ENCODE peak calls at places on chromosome 22, in five cellular contexts. X is lower lobe of right lung, L is dorsolateral prefrontal cortex, F is AG09309, N is body of pancreas. W is an unnamed sample.

GRCh38 chr22:32206774-32207758 is 2.2 kb upstream of the RFPL2 start:
- DNase-seq in X (no peak), L (no peak), F (no peak), N (no peak), W (no peak)

GRCh38 chr22:19875531-19876313 is 21.0 kb upstream of the GNB1L start:
- DNase-seq in X (peak), L (no peak), F (no peak), N (peak), W (peak)

GRCh38 chr22:43882122-43882767 is 9.6 kb downstream of the PNPLA5 start:
- DNase-seq in X (no peak), L (no peak), F (no peak), N (no peak), W (no peak)

GRCh38 chr22:49322861-49323622 is 504.6 kb downstream of the BRD1 start:
- DNase-seq in X (peak), L (no peak), F (no peak), N (no peak), W (no peak)

GRCh38 chr22:23969071-23969470 is 2.4 kb downstream of the DDTL start:
- DNase-seq in X (no peak), L (no peak), F (no peak), N (no peak), W (no peak)

GRCh38 chr22:44577391-44578114 is 79.5 kb upstream of the RTL6 start:
- DNase-seq in X (peak), L (no peak), F (no peak), N (peak), W (no peak)

GRCh38 chr22:23763579-23764331 is 965 bp downstream of the C22orf15 start:
- DNase-seq in X (peak), L (no peak), F (no peak), N (no peak), W (no peak)

GRCh38 chr22:19638282-19639015 is 75.9 kb upstream of the SEPTIN5 start:
- DNase-seq in X (no peak), L (no peak), F (no peak), N (no peak), W (no peak)

GRCh38 chr22:47299211-47299878 is 536.9 kb downstream of the TBC1D22A start:
- DNase-seq in X (no peak), L (no peak), F (no peak), N (no peak), W (no peak)

GRCh38 chr22:19867617-19868016 is 12.9 kb upstream of the GNB1L start:
- DNase-seq in X (peak), L (no peak), F (no peak), N (no peak), W (no peak)

GRCh38 chr22:32204211-32204855 is 540 bp downstream of the RFPL2 start:
- DNase-seq in X (no peak), L (peak), F (no peak), N (no peak), W (no peak)

GRCh38 chr22:48391171-48391711 is 1436.4 kb downstream of the BRD1 start:
- DNase-seq in X (no peak), L (no peak), F (no peak), N (no peak), W (no peak)

GRCh38 chr22:24695958-24696511 is 78.5 kb downstream of the PIWIL3 start:
- DNase-seq in X (peak), L (no peak), F (no peak), N (no peak), W (no peak)

DNA sequence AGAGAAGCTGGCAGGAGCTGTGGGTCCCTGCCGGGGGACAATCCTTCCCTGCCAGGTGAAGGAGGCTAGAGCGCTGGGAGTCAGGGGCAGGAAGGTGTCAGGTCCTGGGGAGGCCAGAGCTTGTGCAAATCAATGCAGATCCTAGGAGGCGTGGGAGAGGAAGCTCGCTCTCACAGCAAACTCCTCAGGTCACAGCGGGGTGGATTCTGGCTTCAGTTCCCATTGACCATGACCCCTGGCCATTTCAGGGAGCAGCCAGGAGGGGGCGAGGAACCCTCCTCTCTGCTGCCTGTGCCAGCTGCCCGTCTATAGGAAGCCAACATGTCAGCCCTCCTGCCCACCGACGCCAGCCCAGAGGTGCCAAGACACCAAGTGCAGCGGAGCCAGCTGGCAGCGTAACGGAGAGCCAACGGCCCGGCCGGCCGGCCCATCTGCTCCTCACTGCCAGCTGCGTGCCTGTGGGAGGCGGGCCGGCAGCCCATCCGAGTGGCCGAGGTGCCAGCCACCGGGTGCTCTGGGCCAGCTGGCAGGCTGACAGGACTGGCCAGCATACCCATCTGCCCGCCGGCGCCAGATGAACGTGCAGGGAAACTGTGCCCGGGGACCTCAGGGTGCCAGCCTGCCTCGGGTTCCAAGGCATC is 374.9 kb downstream of the MIAT start:
- DNase-seq in X (no peak), L (peak), F (no peak), N (peak), W (no peak)
- TF ChIP-seq CTCF in X (no peak), L (no peak), F (peak), N (no peak), W (no peak)

DNA sequence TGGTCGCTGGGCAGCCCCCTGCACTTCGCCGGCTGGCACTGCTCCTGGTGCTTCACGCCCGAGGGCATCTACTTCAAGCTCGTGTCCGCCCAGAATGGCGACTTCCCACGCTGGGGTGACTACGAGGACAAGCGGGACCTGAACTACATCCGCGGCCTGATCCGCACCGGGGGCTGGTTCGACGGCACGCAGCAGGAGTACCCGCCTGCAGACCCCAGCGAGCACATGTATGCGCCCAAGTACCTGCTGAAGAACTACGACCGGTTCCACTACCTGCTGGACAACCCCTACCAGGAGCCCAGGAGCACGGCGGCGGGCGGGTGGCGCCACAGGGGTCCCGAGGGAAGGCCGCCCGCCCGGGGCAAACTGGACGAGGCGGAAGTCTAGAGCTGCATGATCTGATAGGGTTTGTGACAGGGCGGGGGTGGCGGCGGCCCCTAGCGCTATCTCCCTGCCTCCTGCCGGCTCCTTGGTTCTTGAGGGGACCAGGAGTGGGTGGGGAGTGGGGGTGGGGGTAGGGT is 13.5 kb upstream of the MIEF1 start:
- DNase-seq in X (no peak), L (no peak), F (no peak), N (no peak), W (no peak)
- TF ChIP-seq CTCF in X (no peak), L (no peak), F (no peak), N (no peak), W (no peak)

GRCh38 chr22:22397875-22398524 is 110.5 kb downstream of the ZNF280B start:
- DNase-seq in X (no peak), L (no peak), F (no peak), N (no peak), W (no peak)

GRCh38 chr22:22395230-22395629 is 113.3 kb downstream of the ZNF280B start:
- DNase-seq in X (no peak), L (no peak), F (no peak), N (no peak), W (no peak)

GRCh38 chr22:22397292-22397870 is 111.2 kb downstream of the ZNF280B start:
- DNase-seq in X (no peak), L (peak), F (no peak), N (no peak), W (no peak)

GRCh38 chr22:22398530-22399327 is 109.8 kb downstream of the ZNF280B start:
- DNase-seq in X (no peak), L (no peak), F (no peak), N (no peak), W (no peak)

GRCh38 chr22:22396741-22397291 is 111.7 kb downstream of the ZNF280B start:
- DNase-seq in X (no peak), L (no peak), F (no peak), N (no peak), W (no peak)
- TF ChIP-seq CTCF in X (no peak), L (no peak), F (no peak), N (no peak), W (no peak)

GRCh38 chr22:35045451-35045850 is 20.5 kb upstream of the ISX start:
- DNase-seq in X (no peak), L (no peak), F (no peak), N (no peak), W (no peak)

GRCh38 chr22:35043932-35044319 is 22.0 kb upstream of the ISX start:
- DNase-seq in X (no peak), L (no peak), F (no peak), N (no peak), W (no peak)

GRCh38 chr22:35046744-35047462 is 19.1 kb upstream of the ISX start:
- DNase-seq in X (no peak), L (no peak), F (no peak), N (no peak), W (no peak)

GRCh38 chr22:35044607-35045390 is 21.2 kb upstream of the ISX start:
- DNase-seq in X (no peak), L (no peak), F (no peak), N (no peak), W (no peak)

GRCh38 chr22:35043251-35043931 is 22.6 kb upstream of the ISX start:
- DNase-seq in X (no peak), L (no peak), F (no peak), N (no peak), W (no peak)
- TF ChIP-seq CTCF in X (no peak), L (no peak), F (no peak), N (no peak), W (no peak)

GRCh38 chr22:41578114-41578513 is 11.5 kb downstream of the PMM1 start:
- DNase-seq in X (no peak), L (no peak), F (no peak), N (no peak), W (no peak)

GRCh38 chr22:41574847-41575381 is 14.1 kb downstream of the CSDC2 start:
- DNase-seq in X (no peak), L (no peak), F (no peak), N (peak), W (no peak)

GRCh38 chr22:41578818-41579217 is 10.8 kb downstream of the PMM1 start:
- DNase-seq in X (no peak), L (no peak), F (no peak), N (no peak), W (no peak)

GRCh38 chr22:41575533-41575932 is 14.1 kb downstream of the PMM1 start:
- DNase-seq in X (no peak), L (no peak), F (no peak), N (no peak), W (no peak)

DNA sequence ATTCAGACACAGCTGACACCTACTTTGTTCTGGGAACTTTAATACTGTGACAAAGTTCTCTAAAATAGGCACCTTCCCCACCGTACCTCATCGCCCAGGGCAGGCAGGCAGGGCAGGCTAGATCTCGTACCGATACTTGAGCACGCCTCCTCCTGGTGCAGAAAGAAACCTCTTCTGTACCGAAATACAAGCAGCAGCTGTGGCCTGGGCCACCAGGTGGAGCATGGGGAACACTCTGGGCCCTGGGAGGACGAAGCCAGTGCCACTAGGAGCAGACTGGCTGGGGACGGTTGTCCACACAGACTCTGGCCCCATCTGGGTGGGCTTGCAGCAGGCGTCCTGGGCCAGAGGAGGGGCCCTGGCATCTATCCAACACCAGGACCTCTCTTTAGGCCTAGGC is 12.8 kb downstream of the PMM1 start:
- DNase-seq in X (no peak), L (peak), F (no peak), N (peak), W (no peak)
- TF ChIP-seq CTCF in X (peak), L (no peak), F (peak), N (peak), W (peak)

W was measured in CD14-positive monocyte.